ENCODE peak calls at places on chromosomes 16 and 17, in five cellular contexts. One of them, this sample, is unnamed.

GRCh38 chr16:12064291-12064690 is 87.8 kb downstream of the SNX29 start:
- DNase-seq in NCI-H446: no peak
- DNase-seq in stimulated activated CD8-positive, alpha-beta memory T cell treated with anti-CD3 and anti-CD28 coated beads, Interleukin-7, amount 100 ng/mL, for 1 hour: no peak
- DNase-seq in naive thymus-derived CD8-positive, alpha-beta T cell: no peak
- DNase-seq in NCI-H1092 treated with DMSO at 0.1 percent for 48 hours: no peak
- DNase-seq in this sample: no peak

GRCh38 chr16:89922884-89923639 is at the start of gene TUBB3:
- DNase-seq in naive thymus-derived CD8-positive, alpha-beta T cell: no peak
- DNase-seq in NCI-H1092 treated with DMSO at 0.1 percent for 48 hours: peak
- DNase-seq in NCI-H446: peak
- DNase-seq in stimulated activated CD8-positive, alpha-beta memory T cell treated with anti-CD3 and anti-CD28 coated beads, Interleukin-7, amount 100 ng/mL, for 1 hour: no peak
- DNase-seq in this sample: no peak

GRCh38 chr16:56916571-56917403 is 15.2 kb upstream of the HERPUD1 start:
- DNase-seq in naive thymus-derived CD8-positive, alpha-beta T cell: no peak
- DNase-seq in NCI-H1092 treated with DMSO at 0.1 percent for 48 hours: no peak
- DNase-seq in stimulated activated CD8-positive, alpha-beta memory T cell treated with anti-CD3 and anti-CD28 coated beads, Interleukin-7, amount 100 ng/mL, for 1 hour: no peak
- DNase-seq in NCI-H446: no peak
- DNase-seq in this sample: peak

GRCh38 chr17:34241062-34241461 is 14.0 kb upstream of the CCL2 start:
- DNase-seq in NCI-H446: no peak
- DNase-seq in NCI-H1092 treated with DMSO at 0.1 percent for 48 hours: no peak
- DNase-seq in naive thymus-derived CD8-positive, alpha-beta T cell: no peak
- DNase-seq in stimulated activated CD8-positive, alpha-beta memory T cell treated with anti-CD3 and anti-CD28 coated beads, Interleukin-7, amount 100 ng/mL, for 1 hour: no peak
- DNase-seq in this sample: no peak

GRCh38 chr17:71405101-71405500 is 715.7 kb upstream of the SOX9 start:
- DNase-seq in NCI-H446: no peak
- DNase-seq in naive thymus-derived CD8-positive, alpha-beta T cell: no peak
- DNase-seq in stimulated activated CD8-positive, alpha-beta memory T cell treated with anti-CD3 and anti-CD28 coated beads, Interleukin-7, amount 100 ng/mL, for 1 hour: no peak
- DNase-seq in NCI-H1092 treated with DMSO at 0.1 percent for 48 hours: no peak
- DNase-seq in this sample: no peak

GRCh38 chr16:2486645-2487516 is 12.0 kb downstream of the TBC1D24 start:
- DNase-seq in stimulated activated CD8-positive, alpha-beta memory T cell treated with anti-CD3 and anti-CD28 coated beads, Interleukin-7, amount 100 ng/mL, for 1 hour: peak
- DNase-seq in NCI-H446: no peak
- DNase-seq in NCI-H1092 treated with DMSO at 0.1 percent for 48 hours: peak
- DNase-seq in naive thymus-derived CD8-positive, alpha-beta T cell: peak
- DNase-seq in this sample: peak

GRCh38 chr16:85313541-85314208 is 201.4 kb upstream of the CIBAR2 start:
- DNase-seq in naive thymus-derived CD8-positive, alpha-beta T cell: no peak
- DNase-seq in NCI-H1092 treated with DMSO at 0.1 percent for 48 hours: no peak
- DNase-seq in NCI-H446: no peak
- DNase-seq in stimulated activated CD8-positive, alpha-beta memory T cell treated with anti-CD3 and anti-CD28 coated beads, Interleukin-7, amount 100 ng/mL, for 1 hour: no peak
- DNase-seq in this sample: no peak

GRCh38 chr16:15907863-15908478 is 19.6 kb upstream of the CEP20 start:
- DNase-seq in NCI-H446: peak
- DNase-seq in NCI-H1092 treated with DMSO at 0.1 percent for 48 hours: peak
- DNase-seq in naive thymus-derived CD8-positive, alpha-beta T cell: no peak
- DNase-seq in stimulated activated CD8-positive, alpha-beta memory T cell treated with anti-CD3 and anti-CD28 coated beads, Interleukin-7, amount 100 ng/mL, for 1 hour: no peak
- DNase-seq in this sample: peak

GRCh38 chr16:77211880-77212735 is 12.9 kb downstream of the SYCE1L start:
- DNase-seq in NCI-H1092 treated with DMSO at 0.1 percent for 48 hours: peak
- DNase-seq in naive thymus-derived CD8-positive, alpha-beta T cell: peak
- DNase-seq in NCI-H446: peak
- DNase-seq in stimulated activated CD8-positive, alpha-beta memory T cell treated with anti-CD3 and anti-CD28 coated beads, Interleukin-7, amount 100 ng/mL, for 1 hour: peak
- DNase-seq in this sample: peak

GRCh38 chr17:13957636-13958035 is 111.7 kb upstream of the COX10 start:
- DNase-seq in stimulated activated CD8-positive, alpha-beta memory T cell treated with anti-CD3 and anti-CD28 coated beads, Interleukin-7, amount 100 ng/mL, for 1 hour: no peak
- DNase-seq in NCI-H1092 treated with DMSO at 0.1 percent for 48 hours: no peak
- DNase-seq in naive thymus-derived CD8-positive, alpha-beta T cell: no peak
- DNase-seq in NCI-H446: no peak
- DNase-seq in this sample: no peak

GRCh38 chr16:54316095-54316494 is 29.5 kb upstream of the IRX3 start:
- DNase-seq in naive thymus-derived CD8-positive, alpha-beta T cell: no peak
- DNase-seq in NCI-H1092 treated with DMSO at 0.1 percent for 48 hours: no peak
- DNase-seq in stimulated activated CD8-positive, alpha-beta memory T cell treated with anti-CD3 and anti-CD28 coated beads, Interleukin-7, amount 100 ng/mL, for 1 hour: no peak
- DNase-seq in NCI-H446: no peak
- DNase-seq in this sample: no peak

GRCh38 chr17:72397687-72398086 is 276.9 kb downstream of the SOX9 start:
- DNase-seq in NCI-H1092 treated with DMSO at 0.1 percent for 48 hours: no peak
- DNase-seq in stimulated activated CD8-positive, alpha-beta memory T cell treated with anti-CD3 and anti-CD28 coated beads, Interleukin-7, amount 100 ng/mL, for 1 hour: no peak
- DNase-seq in naive thymus-derived CD8-positive, alpha-beta T cell: no peak
- DNase-seq in NCI-H446: no peak
- DNase-seq in this sample: no peak

GRCh38 chr16:3725291-3725690 is 8.0 kb upstream of the TRAP1 start:
- DNase-seq in NCI-H446: no peak
- DNase-seq in stimulated activated CD8-positive, alpha-beta memory T cell treated with anti-CD3 and anti-CD28 coated beads, Interleukin-7, amount 100 ng/mL, for 1 hour: no peak
- DNase-seq in naive thymus-derived CD8-positive, alpha-beta T cell: no peak
- DNase-seq in NCI-H1092 treated with DMSO at 0.1 percent for 48 hours: no peak
- DNase-seq in this sample: no peak